ENCODE peak calls at places on chromosomes 6 and 20, in ten cellular contexts. O is activated CD4-positive, alpha-beta memory T cell treated with anti-CD3 and anti-CD28 coated beads, Interleukin-2, amount 10 ng/mL, durations not matched to agents 7 days and 5 days; T is central memory CD8-positive, alpha-beta T cell; V is H9; U is IMR-90; E is tibial artery; L is T-helper 9 cell; D is ureter; R is stimulated activated CD4-positive, alpha-beta T cell treated with anti-CD3 and anti-CD28 coated beads, Interleukin-4, amount 100 ng/mL, for 4 hours; A is activated T-helper 1 cell treated with Interleukin-2 at 50 U/mL for 16 hours. F is an unnamed sample.

GRCh38 chr6:104118274-104118673 is 741.4 kb downstream of the HACE1 start:
- DNase-seq in O (no peak), L (no peak), R (no peak), D (no peak), T (no peak), E (no peak), V (no peak), U (no peak), A (no peak), F (no peak)

GRCh38 chr6:56211724-56212123 is 35.7 kb downstream of the COL21A1 start:
- DNase-seq in L (no peak), D (no peak), U (no peak), R (no peak), A (no peak), O (no peak), T (no peak), E (no peak), V (no peak), F (no peak)

GRCh38 chr6:132675749-132676148 is 16.8 kb upstream of the TAAR1 start:
- DNase-seq in O (peak; percentile 29), D (no peak), R (no peak), E (no peak), L (no peak), U (no peak), T (no peak), V (no peak), A (no peak), F (no peak)

GRCh38 chr20:51446656-51447055 is 95.9 kb downstream of the NFATC2 start:
- DNase-seq in R (no peak), A (no peak), E (no peak), U (peak; percentile 86), L (no peak), V (no peak), D (no peak), O (no peak), T (no peak), F (no peak)

GRCh38 chr20:51100617-51101016 is 77.7 kb upstream of the KCNG1 start:
- DNase-seq in E (no peak), A (no peak), V (no peak), D (no peak), U (no peak), T (no peak), L (no peak), O (no peak), R (no peak), F (no peak)

GRCh38 chr20:47459344-47460073 is 42.2 kb upstream of the NCOA3 start:
- DNase-seq in U (no peak), R (no peak), A (no peak), L (no peak), V (no peak), E (no peak), O (no peak), D (no peak), T (no peak), F (no peak)

GRCh38 chr6:3414704-3415453 is 42.0 kb downstream of the SLC22A23 start:
- DNase-seq in E (no peak), R (no peak), L (no peak), T (no peak), O (peak; percentile 20), D (peak; percentile 80), U (peak; percentile 75), A (no peak), V (peak; percentile 64), F (no peak)

GRCh38 chr20:40232288-40232687 is 456.7 kb downstream of the MAFB start:
- DNase-seq in O (no peak), V (no peak), L (no peak), T (no peak), A (no peak), R (no peak), E (no peak), U (no peak), D (no peak), F (no peak)

GRCh38 chr6:74044417-74045096 is 348.6 kb downstream of the CD109 start:
- DNase-seq in U (peak; percentile 57), V (no peak), R (no peak), L (no peak), A (no peak), T (no peak), O (no peak), D (no peak), E (no peak), F (no peak)